ENCODE peak calls at places on chromosomes 3 and 15, in four cellular contexts. V is stomach, S is fibroblast of villous mesenchyme, E is NCI-H345. L is an unnamed sample.

GRCh38 chr15:79042213-79042928 is 48.2 kb downstream of the RASGRF1 start:
- DNase-seq in V (no peak), S (no peak), E (no peak), L (no peak)

GRCh38 chr3:141405581-141405980 is 37.3 kb downstream of the ZBTB38 start:
- DNase-seq in V (no peak), S (no peak), E (no peak), L (no peak)

GRCh38 chr15:43056696-43057095 is 49.1 kb downstream of the UBR1 start:
- DNase-seq in V (no peak), S (no peak), E (no peak), L (no peak)

GRCh38 chr3:47669026-47669749 is 90.5 kb upstream of the CSPG5 start:
- DNase-seq in V (no peak), S (peak; percentile 37), E (no peak), L (no peak)

GRCh38 chr3:28317438-28318022 is 31.0 kb upstream of the ZCWPW2 start:
- DNase-seq in V (no peak), S (peak; percentile 32), E (peak; percentile 16), L (no peak)

GRCh38 chr3:115547207-115547606 is 76.1 kb upstream of the GAP43 start:
- DNase-seq in V (no peak), S (no peak), E (no peak), L (no peak)

GRCh38 chr15:81516012-81516411 is 142.0 kb upstream of the TMC3 start:
- DNase-seq in V (no peak), S (no peak), E (no peak), L (no peak)

GRCh38 chr3:72728329-72728889 is 119.8 kb downstream of the SHQ1 start:
- DNase-seq in V (no peak), S (no peak), E (no peak), L (no peak)

GRCh38 chr3:73683706-73684105 is 59.0 kb upstream of the PDZRN3 start:
- DNase-seq in V (no peak), S (no peak), E (no peak), L (no peak)

GRCh38 chr15:31300981-31301686 is 25.5 kb upstream of the KLF13 start:
- DNase-seq in V (no peak), S (no peak), E (no peak), L (peak; percentile 88)

GRCh38 chr15:56871180-56871579 is 47.3 kb upstream of the TCF12 start:
- DNase-seq in V (no peak), S (peak; percentile 66), E (no peak), L (no peak)

GRCh38 chr3:130961458-130961857 is 65.2 kb downstream of the ASTE1 start:
- DNase-seq in V (no peak), S (no peak), E (no peak), L (no peak)

GRCh38 chr3:65126527-65127440 is 439.0 kb upstream of the ADAMTS9 start:
- DNase-seq in V (no peak), S (peak; percentile 86), E (no peak), L (no peak)

GRCh38 chr15:39898317-39898716 is 21.7 kb downstream of the GPR176 start:
- DNase-seq in V (no peak), S (no peak), E (no peak), L (no peak)

GRCh38 chr3:72657666-72658065 is 190.6 kb downstream of the SHQ1 start:
- DNase-seq in V (no peak), S (no peak), E (peak; percentile 86), L (no peak)

L was measured in D721Med.